ENCODE peak calls at places on chromosomes 1 and 21, in seven cellular contexts. One of them, this sample, is unnamed.

GRCh38 chr1:165367375-165367993 is 11.0 kb upstream of the LMX1A start:
- DNase-seq in cardiac muscle cell: peak
- DNase-seq in tibial nerve: peak
- DNase-seq in H9: peak
- DNase-seq in fibroblast of lung: peak
- DNase-seq in caudate nucleus: peak
- DNase-seq in CD8-positive, alpha-beta T cell: peak
- DNase-seq in this sample: peak

GRCh38 chr21:40563845-40564717 is 282.9 kb downstream of the DSCAM start:
- DNase-seq in cardiac muscle cell: no peak
- DNase-seq in tibial nerve: no peak
- DNase-seq in H9: no peak
- DNase-seq in fibroblast of lung: no peak
- DNase-seq in caudate nucleus: no peak
- DNase-seq in CD8-positive, alpha-beta T cell: no peak
- DNase-seq in this sample: no peak

GRCh38 chr1:1211541-1212511 is 2.1 kb downstream of the TNFRSF4 start:
- DNase-seq in cardiac muscle cell: no peak
- DNase-seq in tibial nerve: no peak
- DNase-seq in H9: no peak
- DNase-seq in fibroblast of lung: no peak
- DNase-seq in caudate nucleus: no peak
- DNase-seq in CD8-positive, alpha-beta T cell: no peak
- DNase-seq in this sample: no peak

GRCh38 chr21:45152265-45152746 is 77.9 kb downstream of the ADARB1 start:
- DNase-seq in cardiac muscle cell: no peak
- DNase-seq in tibial nerve: no peak
- DNase-seq in H9: peak
- DNase-seq in fibroblast of lung: peak
- DNase-seq in caudate nucleus: peak
- DNase-seq in CD8-positive, alpha-beta T cell: peak
- DNase-seq in this sample: peak

GRCh38 chr1:18505666-18506065 is 24.9 kb downstream of the KLHDC7A start:
- DNase-seq in cardiac muscle cell: no peak
- DNase-seq in tibial nerve: no peak
- DNase-seq in H9: no peak
- DNase-seq in fibroblast of lung: no peak
- DNase-seq in caudate nucleus: no peak
- DNase-seq in CD8-positive, alpha-beta T cell: no peak
- DNase-seq in this sample: no peak

GRCh38 chr21:46394819-46395152 is 63.9 kb upstream of the DIP2A start:
- DNase-seq in cardiac muscle cell: no peak
- DNase-seq in tibial nerve: no peak
- DNase-seq in H9: no peak
- DNase-seq in fibroblast of lung: no peak
- DNase-seq in caudate nucleus: no peak
- DNase-seq in CD8-positive, alpha-beta T cell: no peak
- DNase-seq in this sample: no peak

GRCh38 chr1:30040081-30041019 is 683.0 kb downstream of the MATN1 start:
- DNase-seq in cardiac muscle cell: no peak
- DNase-seq in tibial nerve: no peak
- DNase-seq in H9: no peak
- DNase-seq in fibroblast of lung: no peak
- DNase-seq in caudate nucleus: no peak
- DNase-seq in CD8-positive, alpha-beta T cell: no peak
- DNase-seq in this sample: no peak

GRCh38 chr21:39604951-39605350 is 7.8 kb upstream of the B3GALT5 start:
- DNase-seq in cardiac muscle cell: no peak
- DNase-seq in tibial nerve: no peak
- DNase-seq in H9: no peak
- DNase-seq in fibroblast of lung: no peak
- DNase-seq in caudate nucleus: peak
- DNase-seq in CD8-positive, alpha-beta T cell: no peak
- DNase-seq in this sample: no peak

GRCh38 chr1:245156736-245157505 is 2.1 kb downstream of the KIF26B start:
- DNase-seq in cardiac muscle cell: peak
- DNase-seq in tibial nerve: no peak
- DNase-seq in H9: peak
- DNase-seq in fibroblast of lung: peak
- DNase-seq in caudate nucleus: no peak
- DNase-seq in CD8-positive, alpha-beta T cell: no peak
- DNase-seq in this sample: no peak

GRCh38 chr1:231039161-231040018 is 664 bp downstream of the FAM89A start:
- DNase-seq in cardiac muscle cell: peak
- DNase-seq in tibial nerve: no peak
- DNase-seq in H9: peak
- DNase-seq in fibroblast of lung: peak
- DNase-seq in caudate nucleus: no peak
- DNase-seq in CD8-positive, alpha-beta T cell: peak
- DNase-seq in this sample: peak

GRCh38 chr1:109392788-109393580 is 4.7 kb downstream of the SORT1 start:
- DNase-seq in cardiac muscle cell: peak
- DNase-seq in tibial nerve: peak
- DNase-seq in H9: no peak
- DNase-seq in fibroblast of lung: peak
- DNase-seq in caudate nucleus: peak
- DNase-seq in CD8-positive, alpha-beta T cell: no peak
- DNase-seq in this sample: no peak

GRCh38 chr1:109393602-109394233 is 4.0 kb downstream of the SORT1 start:
- DNase-seq in cardiac muscle cell: no peak
- DNase-seq in tibial nerve: no peak
- DNase-seq in H9: no peak
- DNase-seq in fibroblast of lung: no peak
- DNase-seq in caudate nucleus: no peak
- DNase-seq in CD8-positive, alpha-beta T cell: no peak
- DNase-seq in this sample: no peak

GRCh38 chr1:109396513-109396839 is 1.2 kb downstream of the SORT1 start:
- DNase-seq in cardiac muscle cell: no peak
- DNase-seq in tibial nerve: no peak
- DNase-seq in H9: no peak
- DNase-seq in fibroblast of lung: no peak
- DNase-seq in caudate nucleus: no peak
- DNase-seq in CD8-positive, alpha-beta T cell: no peak
- DNase-seq in this sample: no peak

GRCh38 chr1:109395602-109396512 is 1.9 kb downstream of the SORT1 start:
- DNase-seq in cardiac muscle cell: peak
- DNase-seq in tibial nerve: no peak
- DNase-seq in H9: no peak
- DNase-seq in fibroblast of lung: peak
- DNase-seq in caudate nucleus: no peak
- DNase-seq in CD8-positive, alpha-beta T cell: no peak
- DNase-seq in this sample: no peak

DNA sequence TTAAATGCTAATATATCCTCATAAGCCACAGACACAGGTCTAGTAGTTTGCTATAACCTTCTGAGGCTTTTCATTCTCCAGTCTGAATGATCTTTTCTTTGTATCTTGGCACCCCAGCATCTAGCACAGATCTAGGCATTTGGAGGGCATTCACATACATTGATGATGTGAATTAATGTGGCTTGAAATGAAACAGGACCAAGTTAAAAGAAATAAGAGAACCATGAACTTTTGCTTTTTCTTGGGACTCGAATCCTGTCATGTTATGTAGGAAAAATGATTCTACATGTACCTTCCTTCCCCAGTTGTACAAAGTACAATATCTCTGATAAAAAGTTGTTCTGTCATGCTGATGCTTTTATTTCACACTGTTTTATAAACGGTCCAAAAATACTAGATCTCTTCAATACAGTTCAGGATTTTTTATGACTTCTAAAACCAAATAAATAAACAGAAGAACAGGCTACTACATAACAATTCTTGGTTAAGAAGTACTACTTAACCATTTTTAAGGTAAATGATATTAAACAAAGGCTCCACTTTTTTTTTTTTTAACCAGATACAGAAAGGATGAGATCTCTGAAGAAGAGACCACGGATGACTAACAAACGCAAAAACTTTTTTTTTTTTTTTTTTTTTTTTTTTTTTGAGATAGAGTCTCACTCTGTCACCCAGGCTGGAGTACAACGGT is 3.0 kb downstream of the SORT1 start:
- DNase-seq in cardiac muscle cell: no peak
- DNase-seq in tibial nerve: no peak
- DNase-seq in H9: no peak
- DNase-seq in fibroblast of lung: no peak
- DNase-seq in caudate nucleus: no peak
- DNase-seq in CD8-positive, alpha-beta T cell: no peak
- DNase-seq in this sample: no peak
- H3K27ac ChIP-seq in cardiac muscle cell: no peak
- H3K27ac ChIP-seq in tibial nerve: peak
- H3K27ac ChIP-seq in H9: no peak
- H3K27ac ChIP-seq in fibroblast of lung: peak
- H3K27ac ChIP-seq in caudate nucleus: peak
- H3K27ac ChIP-seq in CD8-positive, alpha-beta T cell: no peak
- H3K27ac ChIP-seq in this sample: no peak

DNA sequence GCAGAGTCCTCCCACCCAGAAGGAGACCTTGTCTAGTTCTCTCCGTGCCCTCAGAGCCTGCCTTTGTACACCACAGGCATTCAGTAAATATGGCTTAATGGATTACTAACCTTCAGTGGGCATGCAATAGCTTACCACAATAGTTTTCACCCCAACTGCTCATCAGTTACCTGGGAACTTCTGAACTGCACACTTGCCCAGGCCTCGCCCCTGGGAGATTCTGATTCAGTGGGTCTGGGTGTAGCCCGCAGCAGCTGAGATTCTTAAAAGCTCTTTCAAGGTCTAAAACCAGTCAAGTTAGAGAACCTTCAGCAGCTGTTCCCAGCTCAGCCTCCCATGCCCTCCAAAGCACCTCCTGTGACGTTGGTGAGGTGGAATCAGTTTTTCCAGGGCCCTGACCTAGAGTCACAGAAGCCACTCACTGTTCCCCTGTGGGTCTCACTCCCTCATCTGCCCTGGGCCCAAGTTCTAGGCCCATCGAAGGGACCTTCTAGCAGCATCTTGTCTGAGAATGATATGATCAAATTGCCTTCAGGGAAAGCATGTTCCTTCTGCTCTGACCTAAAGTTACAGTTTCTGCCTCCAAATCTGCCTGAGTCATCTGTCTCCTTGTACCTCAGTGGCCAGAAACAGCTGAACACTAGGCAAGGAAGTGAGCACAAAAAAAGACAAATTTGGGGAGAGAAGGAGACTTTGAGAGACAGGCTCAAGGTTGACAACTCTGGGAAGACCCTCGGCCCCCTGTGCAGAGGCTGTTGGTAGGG is 10.8 kb downstream of the ASAP3 start:
- DNase-seq in cardiac muscle cell: no peak
- DNase-seq in tibial nerve: no peak
- DNase-seq in H9: no peak
- DNase-seq in fibroblast of lung: peak
- DNase-seq in caudate nucleus: no peak
- DNase-seq in CD8-positive, alpha-beta T cell: no peak
- DNase-seq in this sample: no peak
- H3K27ac ChIP-seq in cardiac muscle cell: peak
- H3K27ac ChIP-seq in tibial nerve: peak
- H3K27ac ChIP-seq in H9: no peak
- H3K27ac ChIP-seq in fibroblast of lung: peak
- H3K27ac ChIP-seq in caudate nucleus: no peak
- H3K27ac ChIP-seq in CD8-positive, alpha-beta T cell: no peak
- H3K27ac ChIP-seq in this sample: no peak

GRCh38 chr1:16087733-16088132 is 14.3 kb upstream of the FAM131C start:
- DNase-seq in cardiac muscle cell: no peak
- DNase-seq in tibial nerve: no peak
- DNase-seq in H9: peak
- DNase-seq in fibroblast of lung: no peak
- DNase-seq in caudate nucleus: no peak
- DNase-seq in CD8-positive, alpha-beta T cell: no peak
- DNase-seq in this sample: no peak
- H3K27ac ChIP-seq in cardiac muscle cell: no peak
- H3K27ac ChIP-seq in tibial nerve: no peak
- H3K27ac ChIP-seq in H9: no peak
- H3K27ac ChIP-seq in fibroblast of lung: no peak
- H3K27ac ChIP-seq in caudate nucleus: no peak
- H3K27ac ChIP-seq in CD8-positive, alpha-beta T cell: no peak
- H3K27ac ChIP-seq in this sample: no peak

GRCh38 chr1:11886986-11887665 is 28.4 kb upstream of the NPPB start:
- DNase-seq in cardiac muscle cell: no peak
- DNase-seq in tibial nerve: no peak
- DNase-seq in H9: no peak
- DNase-seq in fibroblast of lung: no peak
- DNase-seq in caudate nucleus: no peak
- DNase-seq in CD8-positive, alpha-beta T cell: no peak
- DNase-seq in this sample: no peak
- H3K27ac ChIP-seq in cardiac muscle cell: peak
- H3K27ac ChIP-seq in tibial nerve: no peak
- H3K27ac ChIP-seq in H9: no peak
- H3K27ac ChIP-seq in fibroblast of lung: no peak
- H3K27ac ChIP-seq in caudate nucleus: no peak
- H3K27ac ChIP-seq in CD8-positive, alpha-beta T cell: no peak
- H3K27ac ChIP-seq in this sample: no peak

GRCh38 chr1:169089776-169090175 is 16.7 kb upstream of the ATP1B1 start:
- DNase-seq in cardiac muscle cell: no peak
- DNase-seq in tibial nerve: no peak
- DNase-seq in H9: no peak
- DNase-seq in fibroblast of lung: no peak
- DNase-seq in caudate nucleus: no peak
- DNase-seq in CD8-positive, alpha-beta T cell: no peak
- DNase-seq in this sample: no peak

GRCh38 chr1:169091480-169091941 is 15.0 kb upstream of the ATP1B1 start:
- DNase-seq in cardiac muscle cell: no peak
- DNase-seq in tibial nerve: no peak
- DNase-seq in H9: no peak
- DNase-seq in fibroblast of lung: peak
- DNase-seq in caudate nucleus: no peak
- DNase-seq in CD8-positive, alpha-beta T cell: no peak
- DNase-seq in this sample: no peak

GRCh38 chr1:169087876-169088275 is 18.6 kb upstream of the ATP1B1 start:
- DNase-seq in cardiac muscle cell: no peak
- DNase-seq in tibial nerve: no peak
- DNase-seq in H9: no peak
- DNase-seq in fibroblast of lung: no peak
- DNase-seq in caudate nucleus: no peak
- DNase-seq in CD8-positive, alpha-beta T cell: no peak
- DNase-seq in this sample: no peak

GRCh38 chr1:169090308-169090899 is 16.1 kb upstream of the ATP1B1 start:
- DNase-seq in cardiac muscle cell: no peak
- DNase-seq in tibial nerve: no peak
- DNase-seq in H9: no peak
- DNase-seq in fibroblast of lung: no peak
- DNase-seq in caudate nucleus: no peak
- DNase-seq in CD8-positive, alpha-beta T cell: no peak
- DNase-seq in this sample: no peak

GRCh38 chr1:169090900-169091311 is 15.6 kb upstream of the ATP1B1 start:
- DNase-seq in cardiac muscle cell: no peak
- DNase-seq in tibial nerve: no peak
- DNase-seq in H9: no peak
- DNase-seq in fibroblast of lung: no peak
- DNase-seq in caudate nucleus: no peak
- DNase-seq in CD8-positive, alpha-beta T cell: no peak
- DNase-seq in this sample: no peak
- H3K27ac ChIP-seq in cardiac muscle cell: no peak
- H3K27ac ChIP-seq in tibial nerve: no peak
- H3K27ac ChIP-seq in H9: no peak
- H3K27ac ChIP-seq in fibroblast of lung: no peak
- H3K27ac ChIP-seq in caudate nucleus: peak
- H3K27ac ChIP-seq in CD8-positive, alpha-beta T cell: no peak
- H3K27ac ChIP-seq in this sample: no peak

GRCh38 chr1:184753093-184753492 is 1.6 kb downstream of the EDEM3 start:
- DNase-seq in cardiac muscle cell: no peak
- DNase-seq in tibial nerve: no peak
- DNase-seq in H9: no peak
- DNase-seq in fibroblast of lung: no peak
- DNase-seq in caudate nucleus: no peak
- DNase-seq in CD8-positive, alpha-beta T cell: no peak
- DNase-seq in this sample: no peak
- H3K27ac ChIP-seq in cardiac muscle cell: no peak
- H3K27ac ChIP-seq in tibial nerve: peak
- H3K27ac ChIP-seq in H9: no peak
- H3K27ac ChIP-seq in fibroblast of lung: no peak
- H3K27ac ChIP-seq in caudate nucleus: no peak
- H3K27ac ChIP-seq in CD8-positive, alpha-beta T cell: no peak
- H3K27ac ChIP-seq in this sample: no peak